ENCODE peak calls at places on chromosomes 16 and 17, in six cellular contexts. K is NCI-H2081; E is NCI-H774; S is NCI-H526; X is stimulated activated CD8-positive, alpha-beta memory T cell treated with anti-CD3 and anti-CD28 coated beads, Interleukin-12 subunit alpha, Interleukin-12 subunit beta, amount 100 ng/mL, for 1 hour; C is H54. L is an unnamed sample.

GRCh38 chr16:77273-77806 is 685 bp upstream of the MPG start:
- DNase-seq in S (peak; percentile 43), X (no peak), K (peak; percentile 31), C (no peak), E (no peak), L (peak; percentile 61)

GRCh38 chr17:21275579-21276339 is 8.8 kb upstream of the MAP2K3 start:
- DNase-seq in X (peak; percentile 91), S (peak; percentile 83), C (peak; percentile 90), K (peak; percentile 71), E (no peak), L (peak; percentile 91)

GRCh38 chr17:9239821-9240658 is 218.7 kb downstream of the NTN1 start:
- DNase-seq in K (no peak), X (peak; percentile 35), S (peak; percentile 83), C (no peak), E (no peak), L (no peak)

GRCh38 chr17:78654230-78654824 is 77.1 kb upstream of the DNAH17 start:
- DNase-seq in S (no peak), K (no peak), E (no peak), X (no peak), C (no peak), L (no peak)

GRCh38 chr17:35079547-35079946 is 16.0 kb upstream of the RFFL start:
- DNase-seq in K (no peak), E (no peak), C (no peak), S (no peak), X (no peak), L (peak; percentile 92)

GRCh38 chr17:17146791-17147406 is 59.2 kb downstream of the PLD6 start:
- DNase-seq in S (no peak), X (no peak), K (no peak), E (no peak), C (no peak), L (no peak)

GRCh38 chr17:54864070-54864469 is 36.6 kb upstream of the TOM1L1 start:
- DNase-seq in K (no peak), S (no peak), X (no peak), E (no peak), C (no peak), L (no peak)

GRCh38 chr16:62240722-62241121 is 204.5 kb upstream of the CDH8 start:
- DNase-seq in C (no peak), K (no peak), S (no peak), E (no peak), X (no peak), L (no peak)

GRCh38 chr16:9797306-9797705 is 384.9 kb downstream of the GRIN2A start:
- DNase-seq in E (no peak), S (no peak), C (peak; percentile 19), X (no peak), K (no peak), L (no peak)

GRCh38 chr16:86505185-86505898 is 5.0 kb upstream of the FOXF1 start:
- DNase-seq in C (no peak), X (no peak), K (no peak), S (no peak), E (no peak), L (no peak)

GRCh38 chr16:9489823-9490467 is 398.5 kb downstream of the HAPSTR1 start:
- DNase-seq in X (no peak), C (no peak), S (no peak), K (no peak), E (no peak), L (no peak)

GRCh38 chr17:17570207-17570797 is 21.2 kb downstream of the PEMT start:
- DNase-seq in C (peak; percentile 43), E (peak; percentile 6), S (peak; percentile 39), K (peak; percentile 6), X (no peak), L (no peak)

GRCh38 chr17:1485311-1485747 is 7.2 kb downstream of the MYO1C start:
- DNase-seq in E (no peak), C (peak; percentile 63), X (no peak), K (no peak), S (peak; percentile 43), L (no peak)

GRCh38 chr17:68288375-68288774 is 2.6 kb downstream of the SLC16A6 start:
- DNase-seq in C (peak; percentile 50), E (no peak), X (no peak), K (no peak), S (peak; percentile 53), L (no peak)

GRCh38 chr17:81140695-81141094 is 24.6 kb upstream of the PVALEF start:
- DNase-seq in S (no peak), K (no peak), X (no peak), C (no peak), E (no peak), L (no peak)

GRCh38 chr17:16439303-16439791 is 24.0 kb downstream of the TRPV2 start:
- DNase-seq in C (no peak), E (no peak), X (no peak), K (no peak), S (no peak), L (no peak)

GRCh38 chr17:17344507-17345293 is 41.5 kb downstream of the NT5M start:
- DNase-seq in S (no peak), X (no peak), C (no peak), E (no peak), K (no peak), L (no peak)

GRCh38 chr17:28747046-28747691 is 3.4 kb downstream of the TRAF4 start:
- DNase-seq in X (no peak), E (no peak), K (peak; percentile 41), S (peak; percentile 60), C (no peak), L (peak; percentile 88)

GRCh38 chr17:17414316-17414937 is 62.4 kb upstream of the MED9 start:
- DNase-seq in S (no peak), K (no peak), C (no peak), X (no peak), E (no peak), L (no peak)

GRCh38 chr17:27573971-27574525 is 56.9 kb upstream of the LGALS9 start:
- DNase-seq in S (no peak), K (no peak), E (no peak), X (no peak), C (no peak), L (no peak)